ENCODE peak calls at places on chromosomes 4 and X, in ten cellular contexts. R is central memory CD4-positive, alpha-beta T cell; O is AG08396; D is A673; G is RPMI7951; S is OCI-LY7; K is MCF 10A; Z is activated CD8-positive, alpha-beta memory T cell treated with anti-CD3 and anti-CD28 coated beads for 1 hour; A is NCI-H1417; F is NCI-H2029. C is an unnamed sample.

GRCh38 chrX:39311646-39312045 is 510.4 kb downstream of the MID1IP1 start:
- DNase-seq in R (no peak), O (no peak), D (no peak), G (no peak), S (no peak), K (no peak), Z (no peak), A (no peak), F (peak), C (no peak)

GRCh38 chrX:69107231-69107739 is 58.0 kb downstream of the PJA1 start:
- DNase-seq in R (no peak), O (no peak), D (peak), G (no peak), S (no peak), K (peak), Z (no peak), A (no peak), F (no peak), C (no peak)

GRCh38 chr4:119209586-119209985 is 2.9 kb upstream of the USP53 start:
- DNase-seq in R (no peak), O (no peak), D (no peak), G (no peak), S (no peak), K (no peak), Z (no peak), A (no peak), F (no peak), C (no peak)

GRCh38 chrX:6708041-6708440 is 173.1 kb upstream of the VCX3A start:
- DNase-seq in R (no peak), O (no peak), D (peak), G (peak), S (no peak), K (no peak), Z (no peak), A (no peak), F (no peak), C (no peak)

GRCh38 chrX:153831435-153832150 is 1.2 kb upstream of the PDZD4 start:
- DNase-seq in R (no peak), O (no peak), D (no peak), G (no peak), S (no peak), K (no peak), Z (no peak), A (no peak), F (no peak), C (no peak)

GRCh38 chrX:116317409-116317808 is 119.0 kb upstream of the SLC6A14 start:
- DNase-seq in R (no peak), O (no peak), D (peak), G (peak), S (no peak), K (peak), Z (no peak), A (no peak), F (no peak), C (no peak)

GRCh38 chr4:88900432-88900831 is 156.6 kb downstream of the FAM13A start:
- DNase-seq in R (no peak), O (no peak), D (no peak), G (peak), S (no peak), K (peak), Z (no peak), A (no peak), F (no peak), C (no peak)

GRCh38 chr4:79682801-79683217 is 274.8 kb upstream of the GK2 start:
- DNase-seq in R (no peak), O (peak), D (no peak), G (no peak), S (no peak), K (no peak), Z (no peak), A (no peak), F (peak), C (no peak)

GRCh38 chrX:11341274-11342256 is 48.4 kb downstream of the AMELX start:
- DNase-seq in R (no peak), O (peak), D (peak), G (peak), S (peak), K (peak), Z (no peak), A (no peak), F (no peak), C (peak)

GRCh38 chrX:87805829-87806490 is 288.4 kb downstream of the KLHL4 start:
- DNase-seq in R (no peak), O (no peak), D (no peak), G (no peak), S (no peak), K (peak), Z (no peak), A (no peak), F (no peak), C (no peak)

GRCh38 chrX:65706041-65706828 is 38.8 kb downstream of the MSN start:
- DNase-seq in R (no peak), O (peak), D (peak), G (peak), S (no peak), K (peak), Z (no peak), A (no peak), F (peak), C (peak)